ENCODE peak calls at places on chromosomes 7 and 10, in nine cellular contexts. T is A549, P is heart right ventricle, A is ovary, X is psoas muscle, G is IMR-90, U is glutamatergic neuron, W is HFFc6, F is dorsolateral prefrontal cortex. H is an unnamed sample.

GRCh38 chr10:97827778-97828291 is 21.8 kb upstream of the GOLGA7B start:
- DNase-seq in W (peak; percentile 50), A (no peak), X (no peak), P (no peak), U (no peak), F (no peak), T (no peak), G (no peak), H (no peak)

GRCh38 chr7:84190016-84190705 is 4.4 kb downstream of the SEMA3A start:
- DNase-seq in T (no peak), F (no peak), U (no peak), X (no peak), P (no peak), A (no peak), W (peak; percentile 38), G (peak; percentile 52), H (no peak)

GRCh38 chr10:131187886-131188285 is 123.6 kb downstream of the TCERG1L start:
- DNase-seq in X (no peak), P (no peak), G (no peak), A (no peak), T (no peak), U (no peak), W (no peak), F (no peak), H (no peak)

GRCh38 chr10:126088144-126088543 is 191.8 kb downstream of the FANK1 start:
- DNase-seq in W (peak; percentile 68), A (no peak), F (no peak), U (peak; percentile 57), T (no peak), G (peak; percentile 76), P (no peak), X (no peak), H (no peak)

GRCh38 chr10:74056081-74056818 is 58.3 kb downstream of the VCL start:
- DNase-seq in G (peak; percentile 85), P (no peak), T (peak; percentile 35), X (no peak), U (no peak), W (peak; percentile 70), A (no peak), F (no peak), H (no peak)

GRCh38 chr10:28677889-28678686 is 767 bp downstream of the BAMBI start:
- DNase-seq in G (peak; percentile 22), A (no peak), X (peak; percentile 60), P (peak; percentile 32), T (no peak), W (no peak), F (no peak), U (peak; percentile 53), H (peak; percentile 22)

GRCh38 chr10:21281765-21282484 is 243.6 kb downstream of the SKIDA1 start:
- DNase-seq in G (no peak), A (no peak), F (no peak), X (no peak), P (no peak), T (no peak), U (no peak), W (no peak), H (no peak)

GRCh38 chr7:135414850-135415439 is 95.0 kb downstream of the CNOT4 start:
- DNase-seq in A (no peak), X (no peak), P (no peak), W (peak; percentile 47), F (no peak), U (peak; percentile 56), T (peak; percentile 16), G (peak; percentile 64), H (no peak)

GRCh38 chr7:149883452-149883861 is 9.7 kb downstream of the ATP6V0E2 start:
- DNase-seq in F (peak; percentile 80), A (no peak), W (peak; percentile 24), P (peak; percentile 55), X (peak; percentile 72), G (peak; percentile 51), T (peak; percentile 25), U (peak; percentile 65), H (no peak)

GRCh38 chr10:122263971-122264370 is 7.1 kb upstream of the BTBD16 start:
- DNase-seq in W (peak; percentile 88), U (no peak), P (no peak), T (no peak), G (peak; percentile 88), X (no peak), F (no peak), A (no peak), H (no peak)

GRCh38 chr7:157550300-157551275 is 213.8 kb downstream of the DNAJB6 start:
- DNase-seq in T (no peak), X (no peak), F (no peak), W (no peak), A (no peak), G (no peak), P (no peak), U (no peak), H (no peak)

DNA sequence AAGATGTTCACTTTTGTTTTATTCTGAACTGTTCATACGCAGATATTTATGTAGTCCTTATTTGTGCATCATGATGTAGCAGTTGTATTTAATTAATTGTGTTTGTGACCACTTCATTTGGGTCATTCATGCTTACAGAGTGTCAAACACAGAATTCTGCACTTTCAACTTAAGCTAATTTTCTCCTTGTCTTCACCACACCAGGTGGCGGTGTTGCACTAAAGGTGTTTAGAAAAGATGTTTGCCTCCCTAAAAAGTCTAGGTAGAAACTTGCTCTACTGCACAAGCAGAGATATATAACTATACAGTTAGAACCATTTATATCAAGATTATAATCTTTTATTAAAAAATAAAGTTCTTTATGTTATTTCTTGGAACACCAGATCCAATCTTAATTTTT is 1.3 kb upstream of the TAS2R38 start:
- DNase-seq in W (no peak), G (no peak), U (no peak), T (no peak), F (no peak), A (no peak), X (no peak), P (no peak), H (no peak)
- TF ChIP-seq CTCF in W (peak; percentile 20), G (no peak), U (peak; percentile 13), T (peak; percentile 70), F (peak; percentile 6), A (no peak), X (no peak), P (no peak), H (peak; percentile 49)

DNA sequence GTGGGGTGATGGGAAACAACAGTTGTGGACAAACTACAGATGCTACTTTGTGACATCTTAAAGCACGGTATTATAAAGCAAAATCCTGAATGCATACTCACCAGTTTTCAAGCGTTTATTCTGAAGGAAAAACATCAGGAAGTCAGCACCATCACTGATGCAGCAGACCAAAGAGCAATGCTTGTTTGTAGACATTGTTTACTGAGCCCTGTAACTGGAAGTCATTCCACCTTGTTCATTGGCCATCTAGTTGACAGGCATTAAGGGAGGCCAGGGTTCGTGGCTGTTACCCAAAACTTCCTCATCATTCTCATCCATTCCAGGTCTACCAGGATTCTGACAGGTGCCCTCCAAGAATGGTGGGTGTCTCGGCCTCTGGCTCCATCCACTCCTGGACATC is 55.3 kb upstream of the FAM204A start:
- DNase-seq in T (no peak), U (no peak), X (no peak), A (no peak), F (no peak), G (no peak), W (no peak), P (no peak), H (no peak)
- TF ChIP-seq CTCF in T (no peak), U (no peak), X (no peak), A (no peak), F (no peak), G (no peak), W (no peak), P (no peak), H (no peak)

GRCh38 chr7:36100293-36100692 is 52.8 kb upstream of the EEPD1 start:
- DNase-seq in A (no peak), X (no peak), G (no peak), F (no peak), U (no peak), W (no peak), T (no peak), P (no peak), H (no peak)

GRCh38 chr7:36090976-36091375 is 62.1 kb upstream of the EEPD1 start:
- DNase-seq in U (no peak), T (no peak), A (no peak), W (no peak), P (no peak), X (no peak), G (no peak), F (no peak), H (no peak)

GRCh38 chr7:36091571-36092176 is 61.4 kb upstream of the EEPD1 start:
- DNase-seq in F (no peak), U (no peak), P (no peak), G (no peak), T (no peak), X (no peak), W (no peak), A (no peak), H (no peak)

GRCh38 chr7:36092221-36092771 is 60.8 kb upstream of the EEPD1 start:
- DNase-seq in X (no peak), T (no peak), G (no peak), W (no peak), P (no peak), A (no peak), U (no peak), F (no peak), H (no peak)

DNA sequence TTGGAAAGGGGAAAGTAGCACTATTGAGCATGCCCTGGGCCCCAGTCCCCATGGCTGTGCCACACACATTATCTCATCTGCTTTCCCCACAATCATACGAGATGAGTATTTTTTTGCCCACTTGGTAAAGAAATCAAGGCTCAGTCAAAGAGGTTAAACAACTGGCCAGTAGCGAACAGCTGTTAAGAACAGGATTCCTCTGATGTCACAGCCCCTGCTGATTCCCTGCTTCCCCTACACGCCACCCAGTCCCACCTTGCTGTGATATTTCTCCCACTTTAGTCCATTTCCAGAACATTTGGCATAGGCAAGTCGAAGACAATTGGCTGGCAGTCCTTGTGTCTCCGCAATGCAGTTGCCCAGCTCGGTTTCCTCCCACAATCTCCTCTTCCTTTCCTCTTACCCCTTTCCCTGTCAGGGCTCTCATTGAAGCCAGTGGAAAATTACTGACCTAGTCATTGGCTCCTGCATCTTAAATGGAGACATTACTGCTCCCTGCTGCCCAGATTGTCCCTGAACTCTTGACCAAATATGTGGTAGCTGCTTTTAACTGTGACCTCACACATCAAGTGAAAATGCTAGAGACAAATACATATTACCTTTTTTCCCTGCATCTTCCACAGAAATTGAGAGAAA is 56.5 kb upstream of the EEPD1 start:
- DNase-seq in P (no peak), F (no peak), W (no peak), G (no peak), T (no peak), X (no peak), A (no peak), U (no peak), H (no peak)
- TF ChIP-seq CTCF in P (no peak), F (no peak), W (no peak), G (no peak), T (no peak), X (no peak), A (no peak), U (no peak), H (no peak)

DNA sequence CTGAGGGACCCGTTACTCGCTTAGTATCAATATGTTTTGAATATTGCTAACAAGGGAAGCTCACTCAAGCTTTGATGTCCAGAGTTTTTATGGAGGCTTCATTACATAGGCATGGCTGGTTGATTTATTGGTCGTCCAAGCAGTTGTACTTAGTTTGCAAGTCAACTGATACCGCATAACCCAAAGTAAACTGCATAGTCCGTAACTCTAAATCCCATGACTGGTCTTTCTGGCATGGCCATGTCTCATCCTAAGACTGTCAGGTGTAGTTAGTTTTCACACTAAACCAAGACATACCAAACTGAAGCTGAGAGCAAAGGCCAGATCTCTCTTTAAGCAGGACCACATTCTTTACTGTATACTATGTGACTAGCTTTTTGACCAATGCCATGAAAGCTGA is 397.9 kb downstream of the TFEC start:
- DNase-seq in W (no peak), T (no peak), U (no peak), A (no peak), G (no peak), F (no peak), X (no peak), P (no peak), H (no peak)
- TF ChIP-seq CTCF in W (no peak), T (no peak), U (no peak), A (no peak), G (no peak), F (no peak), X (no peak), P (no peak), H (no peak)

H was measured in natural killer cell.